ENCODE peak calls at places on chromosomes 12 and 14, in five cellular contexts. N is right lobe of liver, K is Calu3, G is neural crest cell, L is lower leg skin. R is an unnamed sample.

GRCh38 chr14:33848706-33849454 is 102.0 kb downstream of the EGLN3 start:
- DNase-seq in N (peak; percentile 58), K (peak; percentile 85), G (peak; percentile 76), L (no peak), R (peak; percentile 51)

GRCh38 chr14:76509291-76509690 is 133.4 kb downstream of the ESRRB start:
- DNase-seq in N (no peak), K (no peak), G (no peak), L (no peak), R (no peak)

GRCh38 chr14:106681161-106681955 is 1155.0 kb downstream of the TMEM121 start:
- DNase-seq in N (no peak), K (no peak), G (no peak), L (no peak), R (no peak)

GRCh38 chr12:93061414-93062099 is 132.5 kb upstream of the EEA1 start:
- DNase-seq in N (no peak), K (no peak), G (no peak), L (no peak), R (no peak)

GRCh38 chr12:75603475-75603874 is 92.1 kb upstream of the KRR1 start:
- DNase-seq in N (no peak), K (no peak), G (no peak), L (no peak), R (no peak)

GRCh38 chr12:79333144-79333543 is 357.6 kb downstream of the PAWR start:
- DNase-seq in N (no peak), K (no peak), G (no peak), L (no peak), R (no peak)

GRCh38 chr12:131028587-131029338 is 75.1 kb downstream of the ADGRD1 start:
- DNase-seq in N (peak; percentile 63), K (no peak), G (no peak), L (no peak), R (no peak)

GRCh38 chr14:105448706-105449111 is 25.9 kb upstream of the CRIP2 start:
- DNase-seq in N (peak; percentile 67), K (peak; percentile 76), G (peak; percentile 72), L (peak; percentile 94), R (peak; percentile 87)

GRCh38 chr14:67428501-67429031 is 16.6 kb upstream of the PLEK2 start:
- DNase-seq in N (no peak), K (peak; percentile 48), G (no peak), L (no peak), R (no peak)

GRCh38 chr14:32471183-32471582 is 142.1 kb downstream of the AKAP6 start:
- DNase-seq in N (no peak), K (no peak), G (no peak), L (no peak), R (no peak)

GRCh38 chr12:101327547-101327946 is 47.6 kb downstream of the UTP20 start:
- DNase-seq in N (no peak), K (no peak), G (no peak), L (no peak), R (no peak)

GRCh38 chr14:78022059-78022458 is 148.1 kb upstream of the NRXN3 start:
- DNase-seq in N (peak; percentile 49), K (peak; percentile 82), G (peak; percentile 71), L (no peak), R (peak; percentile 38)

GRCh38 chr14:104138098-104138890 is at the start of gene KIF26A:
- DNase-seq in N (no peak), K (no peak), G (peak; percentile 55), L (peak; percentile 82), R (peak; percentile 80)

GRCh38 chr12:91609283-91609682 is 426.7 kb upstream of the DCN start:
- DNase-seq in N (no peak), K (no peak), G (no peak), L (no peak), R (no peak)

GRCh38 chr14:56333361-56334279 is 215.4 kb downstream of the PELI2 start:
- DNase-seq in N (no peak), K (peak; percentile 10), G (no peak), L (no peak), R (peak; percentile 30)

GRCh38 chr14:55721353-55721752 is 141.3 kb downstream of the KTN1 start:
- DNase-seq in N (no peak), K (peak; percentile 55), G (no peak), L (no peak), R (peak; percentile 26)

GRCh38 chr12:2940564-2940963 is 18.6 kb upstream of the TEAD4 start:
- DNase-seq in N (no peak), K (no peak), G (no peak), L (no peak), R (no peak)

GRCh38 chr12:10673660-10674384 is at the start of gene STYK1:
- DNase-seq in N (no peak), K (peak; percentile 91), G (peak; percentile 47), L (peak; percentile 87), R (peak; percentile 72)

GRCh38 chr12:51077930-51078329 is 5.5 kb downstream of the CSRNP2 start:
- DNase-seq in N (no peak), K (no peak), G (no peak), L (no peak), R (no peak)

GRCh38 chr12:191541-191940 is 22.4 kb downstream of the SLC6A12 start:
- DNase-seq in N (no peak), K (no peak), G (no peak), L (no peak), R (no peak)

GRCh38 chr12:118694128-118694775 is 287.1 kb upstream of the SRRM4 start:
- DNase-seq in N (no peak), K (no peak), G (no peak), L (peak; percentile 49), R (no peak)

GRCh38 chr12:130658106-130658505 is 58.0 kb downstream of the RIMBP2 start:
- DNase-seq in N (no peak), K (no peak), G (no peak), L (no peak), R (no peak)

GRCh38 chr12:77932216-77932615 is 101.5 kb downstream of the NAV3 start:
- DNase-seq in N (no peak), K (no peak), G (no peak), L (no peak), R (no peak)

GRCh38 chr14:104441275-104442106 is 138.1 kb upstream of the C14orf180 start:
- DNase-seq in N (no peak), K (no peak), G (no peak), L (peak; percentile 80), R (no peak)

GRCh38 chr12:88960213-88960878 is 380.1 kb upstream of the KITLG start:
- DNase-seq in N (no peak), K (no peak), G (no peak), L (no peak), R (no peak)

GRCh38 chr14:87045241-87045640 is 947.7 kb downstream of the GALC start:
- DNase-seq in N (no peak), K (no peak), G (no peak), L (no peak), R (no peak)

GRCh38 chr14:53411110-53411509 is 258.0 kb upstream of the DDHD1 start:
- DNase-seq in N (no peak), K (no peak), G (no peak), L (no peak), R (no peak)

GRCh38 chr12:121786441-121786825 is 7.1 kb downstream of the RHOF start:
- DNase-seq in N (peak; percentile 92), K (peak; percentile 96), G (no peak), L (no peak), R (peak; percentile 97)
- TF ChIP-seq CTCF in N (no peak), K (no peak), G (no peak), L (no peak), R (peak; percentile 5)

DNA sequence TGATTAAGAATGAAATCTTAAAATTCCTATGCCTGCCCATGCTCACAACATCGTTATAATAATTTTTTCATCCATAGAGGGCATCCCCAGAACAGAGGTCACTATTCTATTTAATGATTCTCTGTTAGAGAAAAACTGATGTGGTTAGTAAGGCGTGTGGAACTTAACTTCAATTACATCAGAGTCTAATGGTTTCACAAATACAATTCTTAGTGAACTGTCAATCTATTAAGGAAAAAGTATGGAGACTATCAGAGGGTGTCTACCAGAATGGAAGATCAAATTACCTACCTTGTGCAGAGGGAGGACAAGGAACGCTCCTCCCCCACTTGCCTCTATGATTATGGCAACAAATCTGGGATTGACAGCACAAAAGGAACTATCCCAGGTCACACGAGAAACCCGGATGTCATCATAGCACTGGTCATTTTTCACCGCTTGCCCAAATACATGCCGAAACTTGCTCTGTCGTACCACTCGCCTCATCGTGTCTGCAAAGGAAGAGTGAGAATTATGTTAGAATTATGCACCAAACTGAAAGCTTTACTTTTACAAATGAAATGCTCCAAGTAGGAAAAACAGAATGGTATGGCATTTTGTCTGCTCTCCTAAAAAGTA is 30.4 kb downstream of the CORO1C start:
- DNase-seq in N (no peak), K (no peak), G (no peak), L (no peak), R (no peak)
- TF ChIP-seq CTCF in N (no peak), K (no peak), G (no peak), L (no peak), R (no peak)

DNA sequence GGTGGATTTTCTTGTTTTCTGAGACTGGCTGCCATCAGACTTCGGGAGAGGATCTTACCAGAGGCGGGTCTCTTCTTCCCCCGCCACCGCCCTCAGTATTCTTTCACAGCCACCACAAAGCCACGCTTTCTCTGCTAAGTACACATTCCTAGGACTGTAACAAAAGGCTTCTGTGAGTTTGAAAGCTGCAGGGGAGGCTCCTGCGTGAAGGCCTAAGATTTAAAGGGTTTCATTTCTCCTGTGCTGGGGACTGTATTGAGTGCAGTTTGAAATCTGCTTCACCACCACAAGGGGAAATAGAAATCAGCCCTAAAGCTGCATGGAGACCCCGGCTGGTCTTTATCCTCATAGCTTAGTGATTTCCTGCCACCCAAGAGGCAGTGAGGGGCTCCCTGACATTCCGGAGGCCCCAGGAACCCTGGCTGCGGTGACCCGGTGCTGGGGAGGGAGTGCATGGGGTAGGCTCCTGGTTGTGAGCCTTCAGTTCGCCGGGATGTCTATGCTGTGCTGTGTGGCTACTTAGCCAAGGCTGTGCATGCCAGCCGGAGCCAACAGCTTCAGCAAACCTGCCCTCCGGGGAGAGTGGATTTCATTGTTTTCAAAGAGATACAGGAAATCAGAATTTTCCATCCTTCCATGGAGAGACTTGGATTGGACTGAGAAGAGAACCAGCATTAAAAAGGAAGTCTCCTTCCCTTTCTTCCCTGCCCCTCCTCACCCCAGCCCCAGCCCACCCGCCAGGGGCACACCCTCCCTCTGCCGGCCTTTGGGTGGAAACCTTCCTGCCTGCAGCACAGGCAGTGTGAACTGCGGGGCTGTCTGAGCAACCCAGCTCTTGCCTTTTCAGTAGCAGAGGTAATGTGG is 163.3 kb downstream of the ETV6 start:
- DNase-seq in N (no peak), K (peak; percentile 42), G (peak; percentile 46), L (peak; percentile 90), R (no peak)
- TF ChIP-seq CTCF in N (no peak), K (no peak), G (peak; percentile 55), L (no peak), R (no peak)

GRCh38 chr14:100849432-100849831 is 23.5 kb downstream of the MEG3 start:
- DNase-seq in N (no peak), K (no peak), G (no peak), L (no peak), R (no peak)

GRCh38 chr14:100854435-100854834 is 28.5 kb downstream of the MEG3 start:
- DNase-seq in N (no peak), K (no peak), G (no peak), L (no peak), R (no peak)

GRCh38 chr14:100851946-100852620 is 26.2 kb downstream of the MEG3 start:
- DNase-seq in N (no peak), K (no peak), G (no peak), L (no peak), R (no peak)

GRCh38 chr14:100850841-100851585 is 25.1 kb downstream of the MEG3 start:
- DNase-seq in N (peak; percentile 85), K (peak; percentile 95), G (peak; percentile 32), L (peak; percentile 93), R (peak; percentile 71)

DNA sequence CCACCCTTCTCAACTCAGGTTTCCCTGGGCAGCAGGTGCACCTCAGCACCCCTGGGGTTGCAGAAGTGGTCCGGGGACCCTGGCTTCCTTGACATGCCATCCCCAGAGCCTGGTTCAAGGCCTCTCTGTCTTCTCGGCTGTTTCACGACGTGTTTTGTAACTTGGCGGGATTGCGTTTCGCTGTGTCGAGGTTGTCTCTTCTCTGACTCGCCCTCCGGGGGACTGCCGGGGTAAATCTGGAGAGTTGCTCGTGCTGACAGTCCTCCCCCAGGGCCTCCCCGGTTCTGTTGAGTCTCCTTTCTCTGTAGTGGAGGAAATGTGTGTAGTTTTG is 25.6 kb downstream of the MEG3 start:
- DNase-seq in N (no peak), K (no peak), G (no peak), L (no peak), R (no peak)
- TF ChIP-seq CTCF in N (no peak), K (no peak), G (no peak), L (no peak), R (no peak)

R was measured in A549.